ENCODE peak calls at places on chromosomes 4 and X, in four cellular contexts. H, M, Y and P are unnamed samples.

GRCh38 chrX:68914337-68914989 is 85.6 kb downstream of the EFNB1 start:
- DNase-seq in Y (no peak), H (no peak), M (no peak), P (no peak)

GRCh38 chr4:54568184-54568583 is 89.6 kb upstream of the KIT start:
- DNase-seq in M (no peak), Y (peak; percentile 62), H (no peak), P (no peak)

GRCh38 chr4:3121596-3121995 is 47.1 kb downstream of the HTT start:
- DNase-seq in H (no peak), Y (no peak), M (no peak), P (no peak)

GRCh38 chr4:153530284-153530995 is 64.3 kb downstream of the TMEM131L start:
- DNase-seq in H (no peak), M (no peak), Y (no peak), P (no peak)

GRCh38 chrX:7110821-7111276 is 36.7 kb upstream of the STS start:
- DNase-seq in Y (peak; percentile 32), H (no peak), M (no peak), P (no peak)

GRCh38 chr4:146957252-146957651 is 11.6 kb upstream of the TTC29 start:
- DNase-seq in Y (no peak), H (no peak), M (no peak), P (no peak)

GRCh38 chr4:180203349-180203748 is 2039.9 kb upstream of the TENM3 start:
- DNase-seq in M (no peak), H (no peak), Y (no peak), P (no peak)

GRCh38 chr4:98890698-98891097 is 38.2 kb downstream of the EIF4E start:
- DNase-seq in Y (no peak), H (no peak), M (no peak), P (no peak)

GRCh38 chr4:156583265-156583664 is 388.3 kb downstream of the PDGFC start:
- DNase-seq in M (no peak), H (no peak), Y (no peak), P (no peak)

GRCh38 chr4:25234390-25235367 is 846 bp downstream of the PI4K2B start:
- DNase-seq in H (peak; percentile 67), M (no peak), Y (peak; percentile 71), P (peak; percentile 86)

GRCh38 chrX:16250296-16250695 is 83.0 kb downstream of the MAGEB17 start:
- DNase-seq in Y (no peak), M (no peak), H (no peak), P (no peak)

GRCh38 chrX:109954333-109954732 is 48.6 kb upstream of the TMEM164 start:
- DNase-seq in M (no peak), Y (no peak), H (no peak), P (no peak)

GRCh38 chr4:53816561-53816960 is 225.3 kb upstream of the LNX1 start:
- DNase-seq in M (no peak), H (no peak), Y (no peak), P (no peak)

GRCh38 chrX:139932077-139932900 is 564 bp downstream of the ATP11C start:
- DNase-seq in M (no peak), H (no peak), Y (peak; percentile 81), P (peak; percentile 23)

GRCh38 chrX:68807818-68808217 is 21.0 kb upstream of the EFNB1 start:
- DNase-seq in M (no peak), Y (peak; percentile 47), H (peak; percentile 18), P (peak; percentile 47)

GRCh38 chrX:16427668-16428067 is 222.3 kb upstream of the S100G start:
- DNase-seq in M (no peak), H (no peak), Y (no peak), P (no peak)

GRCh38 chr4:153523171-153523757 is 57.1 kb downstream of the TMEM131L start:
- DNase-seq in H (no peak), Y (no peak), M (no peak), P (no peak)

GRCh38 chrX:103608305-103608963 is 671 bp downstream of the TCEAL3 start:
- DNase-seq in H (no peak), M (no peak), Y (no peak), P (no peak)

GRCh38 chrX:39821011-39821708 is 276.6 kb downstream of the BCOR start:
- DNase-seq in M (no peak), Y (no peak), H (no peak), P (no peak)

GRCh38 chr4:158314756-158315487 is 104.6 kb downstream of the TMEM144 start:
- DNase-seq in Y (no peak), H (no peak), M (no peak), P (peak; percentile 24)

GRCh38 chr4:71356924-71357663 is 18.3 kb downstream of the SLC4A4 start:
- DNase-seq in Y (no peak), H (no peak), M (no peak), P (no peak)

GRCh38 chr4:119132306-119132705 is 3.3 kb upstream of the MYOZ2 start:
- DNase-seq in H (no peak), M (no peak), Y (no peak), P (no peak)

GRCh38 chr4:75733369-75733768 is 9.0 kb downstream of the USO1 start:
- DNase-seq in M (no peak), H (no peak), Y (no peak), P (no peak)

GRCh38 chr4:103067841-103068547 is 8.6 kb downstream of the SLC9B2 start:
- DNase-seq in M (no peak), H (no peak), Y (no peak), P (no peak)

GRCh38 chr4:147965056-147965455 is 233.2 kb downstream of the ARHGAP10 start:
- DNase-seq in M (no peak), Y (no peak), H (no peak), P (peak; percentile 15)

GRCh38 chr4:90403781-90404180 is 276.6 kb downstream of the CCSER1 start:
- DNase-seq in Y (no peak), H (no peak), M (no peak), P (no peak)

GRCh38 chr4:54254116-54254914 is 25.2 kb downstream of the PDGFRA start:
- DNase-seq in Y (no peak), H (no peak), M (no peak), P (no peak)

GRCh38 chrX:71871367-71871766 is 39.3 kb upstream of the NHSL2 start:
- DNase-seq in H (no peak), Y (no peak), M (no peak), P (no peak)

GRCh38 chr4:176422031-176422430 is 102.3 kb downstream of the SPCS3 start:
- DNase-seq in H (no peak), Y (no peak), M (no peak), P (no peak)

GRCh38 chrX:23394421-23394820 is 59.8 kb downstream of the PTCHD1 start:
- DNase-seq in Y (no peak), M (no peak), H (no peak), P (no peak)

GRCh38 chrX:47662144-47662657 is 3.2 kb upstream of the UXT start:
- DNase-seq in Y (peak; percentile 91), M (no peak), H (no peak), P (no peak)

GRCh38 chrX:3994315-3994714 is 280.9 kb upstream of the PRKX start:
- DNase-seq in H (no peak), Y (no peak), M (no peak), P (no peak)

GRCh38 chrX:3990569-3990968 is 277.1 kb upstream of the PRKX start:
- DNase-seq in Y (no peak), M (no peak), H (no peak), P (no peak)
- TF ChIP-seq JUND in Y (no peak), M (no peak), H (no peak), P (no peak)

GRCh38 chr4:139817657-139818452 is 152.2 kb downstream of the MGST2 start:
- DNase-seq in Y (no peak), M (no peak), H (no peak), P (no peak)
- TF ChIP-seq JUND in Y (no peak), M (no peak), H (no peak), P (no peak)

GRCh38 chrX:153641575-153642312 is 5.3 kb upstream of the DUSP9 start:
- DNase-seq in M (no peak), Y (peak; percentile 58), H (no peak), P (no peak)
- TF ChIP-seq JUND in M (no peak), Y (no peak), H (no peak), P (no peak)

DNA sequence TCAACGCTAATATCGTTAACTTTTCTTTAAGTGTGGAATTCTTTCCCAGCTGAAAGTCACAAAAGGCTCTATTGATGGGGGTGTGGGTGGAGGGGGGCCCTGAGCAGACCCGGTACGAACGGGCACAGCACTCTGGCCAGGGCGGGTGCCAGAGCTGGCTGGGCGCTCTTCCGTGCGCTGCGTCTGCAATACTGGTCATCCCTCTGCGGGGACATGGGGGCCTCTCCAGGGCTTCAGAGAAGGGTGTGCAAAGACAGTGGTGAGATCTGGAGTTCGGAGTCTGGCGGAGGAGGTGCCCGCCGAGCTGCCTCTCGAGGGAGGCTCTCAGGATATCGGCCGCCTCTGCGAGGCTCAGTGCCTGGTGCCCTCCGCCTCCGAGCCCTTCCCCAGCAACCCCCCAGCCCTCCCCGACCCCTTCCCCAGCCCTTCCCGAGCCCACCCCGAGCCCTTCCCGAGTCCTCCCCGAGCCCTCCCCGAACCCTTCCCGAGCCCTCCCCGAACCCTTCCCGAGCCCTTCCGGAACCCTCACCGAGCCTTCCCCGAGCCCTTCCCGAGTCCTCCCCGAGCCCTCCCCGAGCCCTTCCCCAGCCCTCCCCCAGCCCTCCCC is 34.3 kb downstream of the FGFRL1 start:
- DNase-seq in H (no peak), M (no peak), Y (no peak), P (no peak)
- TF ChIP-seq JUND in H (no peak), M (no peak), Y (no peak), P (no peak)

DNA sequence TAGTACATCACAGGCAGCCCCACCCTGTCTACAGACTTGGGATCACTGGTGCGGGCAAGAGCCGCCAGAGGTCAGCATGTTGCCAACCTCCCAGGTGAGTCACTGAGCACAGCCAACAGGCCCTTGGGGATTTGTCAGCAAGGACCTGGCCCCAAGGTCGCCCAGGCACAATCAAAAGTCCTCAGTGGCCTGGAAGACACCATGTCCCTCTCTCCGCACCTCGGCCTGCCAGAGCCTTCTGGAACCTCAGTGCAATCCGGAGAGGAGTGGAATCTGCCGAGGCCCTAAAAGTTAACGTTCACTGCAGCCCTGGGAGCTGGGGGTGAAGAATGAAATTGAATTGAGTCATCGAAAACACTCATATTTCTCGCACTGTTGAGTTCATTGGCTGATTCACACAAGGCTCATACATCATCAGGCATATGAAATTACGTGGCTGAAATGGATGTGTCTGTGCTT is 74.3 kb downstream of the WFS1 start:
- DNase-seq in M (no peak), H (peak; percentile 79), Y (peak; percentile 34), P (peak; percentile 60)
- TF ChIP-seq JUND in M (no peak), H (peak; percentile 82), Y (no peak), P (no peak)

DNA sequence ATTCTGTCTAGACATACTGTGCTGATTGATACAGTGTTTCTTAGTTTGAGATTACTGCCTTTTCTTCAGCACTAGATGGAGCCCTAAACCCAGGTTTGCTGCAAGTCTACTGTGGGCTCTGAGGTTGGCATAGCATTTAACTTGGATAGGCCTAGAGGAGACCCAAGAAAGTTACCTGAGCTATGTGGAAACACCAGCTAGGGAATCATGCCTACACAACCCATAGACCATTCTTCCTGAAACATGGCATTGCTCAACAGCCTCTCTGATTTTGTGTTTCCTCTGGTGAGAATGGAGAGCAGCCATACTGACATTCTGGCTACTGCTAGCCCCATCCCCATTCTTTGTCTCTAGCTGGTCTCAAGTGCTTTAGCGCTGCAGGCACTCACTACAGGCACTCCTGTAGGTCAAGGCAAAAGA is 287.7 kb upstream of the PCDH18 start:
- DNase-seq in H (peak; percentile 50), M (peak; percentile 43), Y (peak; percentile 22), P (peak; percentile 76)
- TF ChIP-seq JUND in H (no peak), M (no peak), Y (no peak), P (no peak)

DNA sequence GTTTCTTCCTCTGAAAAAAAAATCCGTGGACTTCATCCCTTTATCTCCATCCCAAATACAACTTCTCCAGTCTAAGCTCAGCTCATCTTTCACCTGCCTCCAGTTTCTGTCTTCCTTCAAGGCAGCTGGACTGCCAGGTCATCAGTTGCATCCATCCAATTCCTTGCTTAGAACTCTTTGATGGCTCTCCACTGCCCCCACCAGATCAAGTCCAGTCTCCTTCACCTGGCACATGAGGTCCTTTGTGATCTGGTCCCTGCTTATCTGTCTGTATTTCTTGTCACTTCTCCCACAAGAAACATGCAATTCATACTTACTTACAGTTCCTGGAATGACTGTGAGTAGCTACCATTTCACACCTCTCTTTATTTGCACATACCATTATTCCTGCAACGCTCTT is 33.8 kb downstream of the OTUD6A start:
- DNase-seq in Y (peak; percentile 21), M (no peak), H (peak; percentile 12), P (no peak)
- TF ChIP-seq JUND in Y (no peak), M (no peak), H (no peak), P (no peak)